ENCODE peak calls at places on chromosomes 13 and 19, in six cellular contexts. One of them, this sample, is unnamed.
A peak's percentile ranks its signal among the peaks of the same experiment; 100 is the strongest.

GRCh38 chr13:99140831-99141230 is 59.8 kb upstream of the UBAC2 start:
- DNase-seq in stimulated activated CD4-positive, alpha-beta T cell treated with anti-CD3 and anti-CD28 coated beads, Interleukin-15, amount 100 ng/mL, for 24 hours: no peak
- DNase-seq in midbrain: no peak
- DNase-seq in neural progenitor cell: no peak
- DNase-seq in iris pigment epithelial cell: no peak
- DNase-seq in NK-92 treated with Interleukin-12 subunit alpha and Interleukin-12 subunit beta, amount 100 ng/mL, for 24 hours: no peak
- DNase-seq in this sample: no peak

GRCh38 chr19:15488489-15489226 is 9.4 kb upstream of the PGLYRP2 start:
- DNase-seq in stimulated activated CD4-positive, alpha-beta T cell treated with anti-CD3 and anti-CD28 coated beads, Interleukin-15, amount 100 ng/mL, for 24 hours: no peak
- DNase-seq in midbrain: no peak
- DNase-seq in neural progenitor cell: no peak
- DNase-seq in iris pigment epithelial cell: no peak
- DNase-seq in NK-92 treated with Interleukin-12 subunit alpha and Interleukin-12 subunit beta, amount 100 ng/mL, for 24 hours: no peak
- DNase-seq in this sample: no peak

GRCh38 chr13:37068962-37069361 is 9.5 kb upstream of the SUPT20H start:
- DNase-seq in stimulated activated CD4-positive, alpha-beta T cell treated with anti-CD3 and anti-CD28 coated beads, Interleukin-15, amount 100 ng/mL, for 24 hours: no peak
- DNase-seq in midbrain: no peak
- DNase-seq in neural progenitor cell: no peak
- DNase-seq in iris pigment epithelial cell: peak; percentile 32
- DNase-seq in NK-92 treated with Interleukin-12 subunit alpha and Interleukin-12 subunit beta, amount 100 ng/mL, for 24 hours: no peak
- DNase-seq in this sample: no peak

GRCh38 chr13:99496322-99497142 is 4.7 kb upstream of the TM9SF2 start:
- DNase-seq in stimulated activated CD4-positive, alpha-beta T cell treated with anti-CD3 and anti-CD28 coated beads, Interleukin-15, amount 100 ng/mL, for 24 hours: peak; percentile 70
- DNase-seq in midbrain: peak; percentile 62
- DNase-seq in neural progenitor cell: no peak
- DNase-seq in iris pigment epithelial cell: no peak
- DNase-seq in NK-92 treated with Interleukin-12 subunit alpha and Interleukin-12 subunit beta, amount 100 ng/mL, for 24 hours: no peak
- DNase-seq in this sample: no peak

GRCh38 chr19:7874857-7875393 is 735 bp upstream of the PRR36 start:
- DNase-seq in stimulated activated CD4-positive, alpha-beta T cell treated with anti-CD3 and anti-CD28 coated beads, Interleukin-15, amount 100 ng/mL, for 24 hours: no peak
- DNase-seq in midbrain: no peak
- DNase-seq in neural progenitor cell: no peak
- DNase-seq in iris pigment epithelial cell: no peak
- DNase-seq in NK-92 treated with Interleukin-12 subunit alpha and Interleukin-12 subunit beta, amount 100 ng/mL, for 24 hours: no peak
- DNase-seq in this sample: no peak

GRCh38 chr13:36758345-36758744 is 60.7 kb upstream of the RFXAP start:
- DNase-seq in stimulated activated CD4-positive, alpha-beta T cell treated with anti-CD3 and anti-CD28 coated beads, Interleukin-15, amount 100 ng/mL, for 24 hours: no peak
- DNase-seq in midbrain: no peak
- DNase-seq in neural progenitor cell: no peak
- DNase-seq in iris pigment epithelial cell: no peak
- DNase-seq in NK-92 treated with Interleukin-12 subunit alpha and Interleukin-12 subunit beta, amount 100 ng/mL, for 24 hours: no peak
- DNase-seq in this sample: no peak

GRCh38 chr19:13506550-13506878 is 235 bp upstream of the CACNA1A start:
- DNase-seq in stimulated activated CD4-positive, alpha-beta T cell treated with anti-CD3 and anti-CD28 coated beads, Interleukin-15, amount 100 ng/mL, for 24 hours: peak; percentile 7
- DNase-seq in midbrain: no peak
- DNase-seq in neural progenitor cell: peak; percentile 57
- DNase-seq in iris pigment epithelial cell: no peak
- DNase-seq in NK-92 treated with Interleukin-12 subunit alpha and Interleukin-12 subunit beta, amount 100 ng/mL, for 24 hours: no peak
- DNase-seq in this sample: no peak

GRCh38 chr19:23699521-23699860 is 12.5 kb upstream of the ZNF675 start:
- DNase-seq in stimulated activated CD4-positive, alpha-beta T cell treated with anti-CD3 and anti-CD28 coated beads, Interleukin-15, amount 100 ng/mL, for 24 hours: no peak
- DNase-seq in midbrain: no peak
- DNase-seq in neural progenitor cell: no peak
- DNase-seq in iris pigment epithelial cell: no peak
- DNase-seq in NK-92 treated with Interleukin-12 subunit alpha and Interleukin-12 subunit beta, amount 100 ng/mL, for 24 hours: no peak
- DNase-seq in this sample: no peak

GRCh38 chr19:48613852-48614435 is 932 bp downstream of the FAM83E start:
- DNase-seq in stimulated activated CD4-positive, alpha-beta T cell treated with anti-CD3 and anti-CD28 coated beads, Interleukin-15, amount 100 ng/mL, for 24 hours: peak; percentile 60
- DNase-seq in midbrain: no peak
- DNase-seq in neural progenitor cell: no peak
- DNase-seq in iris pigment epithelial cell: no peak
- DNase-seq in NK-92 treated with Interleukin-12 subunit alpha and Interleukin-12 subunit beta, amount 100 ng/mL, for 24 hours: no peak
- DNase-seq in this sample: no peak

GRCh38 chr19:4732680-4733114 is 9.1 kb upstream of the DPP9 start:
- DNase-seq in stimulated activated CD4-positive, alpha-beta T cell treated with anti-CD3 and anti-CD28 coated beads, Interleukin-15, amount 100 ng/mL, for 24 hours: peak; percentile 64
- DNase-seq in midbrain: peak; percentile 49
- DNase-seq in neural progenitor cell: peak; percentile 89
- DNase-seq in iris pigment epithelial cell: peak; percentile 46
- DNase-seq in NK-92 treated with Interleukin-12 subunit alpha and Interleukin-12 subunit beta, amount 100 ng/mL, for 24 hours: peak; percentile 17
- DNase-seq in this sample: peak; percentile 73

GRCh38 chr19:2567580-2567979 is 91.7 kb downstream of the GADD45B start:
- DNase-seq in stimulated activated CD4-positive, alpha-beta T cell treated with anti-CD3 and anti-CD28 coated beads, Interleukin-15, amount 100 ng/mL, for 24 hours: no peak
- DNase-seq in midbrain: no peak
- DNase-seq in neural progenitor cell: no peak
- DNase-seq in iris pigment epithelial cell: no peak
- DNase-seq in NK-92 treated with Interleukin-12 subunit alpha and Interleukin-12 subunit beta, amount 100 ng/mL, for 24 hours: no peak
- DNase-seq in this sample: no peak

GRCh38 chr13:82674546-82674945 is 1207.7 kb downstream of the SLITRK1 start:
- DNase-seq in stimulated activated CD4-positive, alpha-beta T cell treated with anti-CD3 and anti-CD28 coated beads, Interleukin-15, amount 100 ng/mL, for 24 hours: no peak
- DNase-seq in midbrain: no peak
- DNase-seq in neural progenitor cell: no peak
- DNase-seq in iris pigment epithelial cell: no peak
- DNase-seq in NK-92 treated with Interleukin-12 subunit alpha and Interleukin-12 subunit beta, amount 100 ng/mL, for 24 hours: no peak
- DNase-seq in this sample: no peak

GRCh38 chr13:26480246-26480855 is 77.1 kb upstream of the WASF3 start:
- DNase-seq in stimulated activated CD4-positive, alpha-beta T cell treated with anti-CD3 and anti-CD28 coated beads, Interleukin-15, amount 100 ng/mL, for 24 hours: no peak
- DNase-seq in midbrain: no peak
- DNase-seq in neural progenitor cell: no peak
- DNase-seq in iris pigment epithelial cell: peak; percentile 44
- DNase-seq in NK-92 treated with Interleukin-12 subunit alpha and Interleukin-12 subunit beta, amount 100 ng/mL, for 24 hours: no peak
- DNase-seq in this sample: no peak